ENCODE peak calls at places on chromosome X, in nine cellular contexts. P is lower leg skin, V is upper lobe of right lung, G is HL-60, J is AG09309, D is PC-3, U is cardiac fibroblast, W is H9, N is activated B cell treated with CpG ODN at 0.5 μM for 24 hours. T is an unnamed sample.

GRCh38 chrX:21840199-21840557 is 761 bp downstream of the MBTPS2 start:
- DNase-seq in P (no peak), V (no peak), G (no peak), J (no peak), D (no peak), U (peak), W (no peak), N (no peak), T (no peak)

GRCh38 chrX:151780621-151781020 is 46.1 kb downstream of the CNGA2 start:
- DNase-seq in P (no peak), V (no peak), G (no peak), J (no peak), D (no peak), U (no peak), W (no peak), N (no peak), T (no peak)

GRCh38 chrX:75784689-75785491 is at the start of gene MAGEE2:
- DNase-seq in P (no peak), V (no peak), G (no peak), J (no peak), D (no peak), U (no peak), W (no peak), N (no peak), T (no peak)

GRCh38 chrX:67346225-67346624 is 197.6 kb upstream of the AR start:
- DNase-seq in P (no peak), V (no peak), G (no peak), J (no peak), D (no peak), U (no peak), W (no peak), N (no peak), T (no peak)

GRCh38 chrX:3581609-3582108 is 131.8 kb downstream of the PRKX start:
- DNase-seq in P (no peak), V (no peak), G (no peak), J (no peak), D (no peak), U (no peak), W (no peak), N (no peak), T (no peak)

GRCh38 chrX:22118161-22118830 is 86.2 kb downstream of the PHEX start:
- DNase-seq in P (no peak), V (no peak), G (no peak), J (no peak), D (peak), U (no peak), W (no peak), N (no peak), T (no peak)

GRCh38 chrX:15946783-15947550 is 92.4 kb upstream of the AP1S2 start:
- DNase-seq in P (no peak), V (no peak), G (no peak), J (peak), D (peak), U (peak), W (no peak), N (no peak), T (no peak)

GRCh38 chrX:68832101-68832416 is 3.2 kb downstream of the EFNB1 start:
- DNase-seq in P (no peak), V (peak), G (no peak), J (peak), D (peak), U (peak), W (peak), N (no peak), T (no peak)

GRCh38 chrX:150219374-150220185 is 143.5 kb upstream of the MAMLD1 start:
- DNase-seq in P (no peak), V (no peak), G (no peak), J (no peak), D (no peak), U (peak), W (peak), N (no peak), T (no peak)

GRCh38 chrX:45803383-45803921 is 602.8 kb upstream of the DIPK2B start:
- DNase-seq in P (no peak), V (no peak), G (peak), J (peak), D (peak), U (peak), W (no peak), N (no peak), T (no peak)

GRCh38 chrX:105694839-105695238 is 127.5 kb upstream of the NRK start:
- DNase-seq in P (no peak), V (no peak), G (no peak), J (no peak), D (peak), U (no peak), W (no peak), N (no peak), T (no peak)

GRCh38 chrX:57951666-57952319 is 41.5 kb upstream of the ZXDA start:
- DNase-seq in P (peak), V (no peak), G (no peak), J (no peak), D (no peak), U (no peak), W (no peak), N (no peak), T (no peak)

GRCh38 chrX:29841750-29842149 is 373.6 kb upstream of the MAGEB2 start:
- DNase-seq in P (no peak), V (no peak), G (no peak), J (no peak), D (no peak), U (peak), W (no peak), N (no peak), T (no peak)

GRCh38 chrX:989959-990510 is 222.4 kb downstream of the CRLF2 start:
- DNase-seq in P (peak), V (peak), G (peak), J (peak), D (no peak), U (peak), W (peak), N (no peak), T (no peak)

GRCh38 chrX:3345281-3346081 is 971 bp downstream of the MXRA5 start:
- DNase-seq in P (peak), V (peak), G (no peak), J (peak), D (no peak), U (peak), W (peak), N (no peak), T (peak)

GRCh38 chrX:118679290-118679689 is 48.1 kb upstream of the IL13RA1 start:
- DNase-seq in P (no peak), V (no peak), G (no peak), J (no peak), D (no peak), U (no peak), W (no peak), N (no peak), T (peak)
- TF ChIP-seq CTCF in P (no peak), V (no peak), G (no peak), J (no peak), D (no peak), U (no peak), W (peak), N (no peak), T (no peak)

DNA sequence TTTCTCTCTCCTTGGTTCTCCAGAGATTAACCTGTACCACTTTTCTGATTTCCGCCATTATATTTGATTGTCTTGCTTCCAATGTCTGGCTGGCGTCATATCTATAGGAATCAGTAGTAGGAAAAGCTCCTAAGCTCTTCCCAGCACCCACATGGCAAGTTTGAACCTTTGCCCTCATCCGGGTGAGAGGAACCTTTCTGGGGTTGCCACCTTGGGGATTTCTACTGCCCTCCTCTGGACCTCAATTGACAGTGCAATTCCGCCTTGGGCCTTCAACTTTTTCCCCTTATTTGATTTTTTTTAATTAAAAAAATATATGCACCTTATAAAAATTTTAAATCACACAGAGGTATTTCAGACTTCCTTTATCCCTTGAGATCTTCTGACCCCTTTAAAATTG is 2.0 kb upstream of the CXorf66 start:
- DNase-seq in P (no peak), V (no peak), G (no peak), J (no peak), D (peak), U (peak), W (no peak), N (no peak), T (no peak)
- TF ChIP-seq CTCF in P (no peak), V (no peak), G (no peak), J (peak), D (peak), U (peak), W (peak), N (no peak), T (peak)

DNA sequence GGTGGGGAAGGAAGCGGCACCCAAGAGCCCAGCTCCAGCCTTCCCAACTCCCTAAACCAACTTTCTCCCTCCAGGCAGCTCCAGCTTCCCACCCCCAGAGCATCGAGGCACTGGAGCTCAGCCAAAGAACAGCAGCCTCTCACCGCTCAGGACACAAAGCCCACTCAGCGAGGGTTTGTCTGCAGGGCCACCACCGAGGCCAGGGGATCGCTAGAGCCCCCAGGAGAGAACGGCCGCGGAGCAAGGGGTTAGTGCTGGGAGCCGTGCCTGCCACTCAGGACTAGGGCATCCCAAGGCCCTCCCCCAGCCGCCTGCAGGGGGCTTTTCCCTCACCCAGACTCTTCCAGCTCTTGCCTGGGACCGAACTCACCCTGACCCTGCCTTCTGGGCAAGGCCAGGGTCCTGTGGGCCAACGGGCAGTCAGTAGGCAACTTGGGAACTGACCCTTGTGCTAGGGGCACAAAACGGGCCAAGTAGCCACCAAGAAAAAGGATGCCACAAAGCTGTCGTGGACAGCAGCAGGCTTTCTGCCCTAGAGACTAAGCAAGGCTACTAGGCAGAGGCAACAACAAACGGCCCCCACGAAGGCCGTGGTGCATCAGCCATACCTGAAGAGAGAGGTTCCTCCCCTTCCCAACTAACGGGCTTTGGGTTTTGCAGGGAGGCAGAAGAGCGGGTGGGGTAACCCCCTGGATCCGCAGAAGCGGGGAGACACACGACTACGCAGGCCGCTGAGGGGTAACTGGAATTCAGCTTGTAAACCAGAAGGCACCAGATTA is 2.3 kb downstream of the HCFC1 start:
- DNase-seq in P (no peak), V (no peak), G (no peak), J (no peak), D (no peak), U (no peak), W (no peak), N (no peak), T (no peak)
- TF ChIP-seq CTCF in P (no peak), V (no peak), G (no peak), J (no peak), D (no peak), U (no peak), W (no peak), N (no peak), T (no peak)

GRCh38 chrX:31600823-31601222 is 529.0 kb upstream of the FTHL17 start:
- DNase-seq in P (no peak), V (no peak), G (no peak), J (no peak), D (no peak), U (no peak), W (no peak), N (no peak), T (no peak)

GRCh38 chrX:31603411-31604120 is 531.7 kb upstream of the FTHL17 start:
- DNase-seq in P (no peak), V (no peak), G (no peak), J (no peak), D (no peak), U (peak), W (no peak), N (no peak), T (no peak)

GRCh38 chrX:31606796-31607195 is 535.0 kb upstream of the FTHL17 start:
- DNase-seq in P (no peak), V (no peak), G (no peak), J (no peak), D (no peak), U (no peak), W (no peak), N (no peak), T (no peak)

GRCh38 chrX:31608651-31609050 is 536.8 kb upstream of the FTHL17 start:
- DNase-seq in P (no peak), V (no peak), G (no peak), J (no peak), D (no peak), U (no peak), W (no peak), N (no peak), T (no peak)

GRCh38 chrX:31604629-31605221 is 532.9 kb upstream of the FTHL17 start:
- DNase-seq in P (no peak), V (no peak), G (no peak), J (no peak), D (no peak), U (no peak), W (no peak), N (no peak), T (no peak)
- TF ChIP-seq CTCF in P (no peak), V (no peak), G (no peak), J (no peak), D (no peak), U (no peak), W (no peak), N (no peak), T (no peak)

DNA sequence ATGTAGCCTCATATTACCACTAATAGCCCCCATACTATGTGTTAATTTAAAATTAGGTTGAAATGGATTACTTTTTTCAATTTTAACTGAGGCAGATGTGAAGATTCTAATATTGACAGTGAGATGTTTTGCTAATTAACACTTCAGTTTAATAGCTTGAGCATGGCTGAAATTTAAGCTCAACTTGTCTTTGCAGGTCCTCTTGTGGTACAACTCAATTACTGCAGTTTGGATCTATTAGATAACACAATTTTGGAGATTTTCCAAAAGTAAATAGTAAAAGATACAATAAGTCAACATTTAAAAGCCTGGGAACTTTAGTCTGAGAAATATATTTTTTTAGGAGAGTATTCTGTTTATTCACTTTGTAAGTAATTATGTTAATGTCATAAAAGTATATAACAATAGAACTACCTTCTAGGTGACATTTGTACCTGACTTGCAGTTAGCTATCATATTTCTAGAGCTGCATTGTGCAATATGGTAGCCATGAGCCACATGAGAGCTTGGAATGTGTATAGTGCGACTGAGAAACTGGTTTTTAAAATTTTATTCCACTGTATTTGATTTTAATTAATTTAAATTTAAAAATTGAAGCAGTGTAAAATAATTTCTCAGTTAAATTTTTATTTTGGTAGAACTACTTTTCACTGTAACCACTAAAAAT is 73.1 kb upstream of the FMR1 start:
- DNase-seq in P (no peak), V (no peak), G (no peak), J (no peak), D (no peak), U (no peak), W (no peak), N (no peak), T (no peak)
- TF ChIP-seq CTCF in P (no peak), V (no peak), G (no peak), J (no peak), D (peak), U (peak), W (peak), N (no peak), T (peak)